ENCODE peak calls at places on chromosome 9, in five cellular contexts. O, G, F, Y and V are unnamed samples.

GRCh38 chr9:98709968-98710965 is 1.5 kb upstream of the GABBR2 start:
- DNase-seq in Y (no peak), F (no peak), O (no peak), G (peak; percentile 30), V (no peak)

GRCh38 chr9:108727580-108728056 is 128.2 kb downstream of the ACTL7B start:
- DNase-seq in O (peak; percentile 57), F (no peak), G (no peak), Y (no peak), V (no peak)

GRCh38 chr9:131943397-131943796 is 136.3 kb downstream of the MED27 start:
- DNase-seq in Y (no peak), F (no peak), G (no peak), O (no peak), V (no peak)

GRCh38 chr9:22446950-22447606 is 454 bp downstream of the DMRTA1 start:
- DNase-seq in G (no peak), O (no peak), Y (no peak), F (peak; percentile 60), V (peak; percentile 69)

GRCh38 chr9:125994066-125994943 is 247.1 kb downstream of the PBX3 start:
- DNase-seq in Y (no peak), F (peak; percentile 19), O (no peak), G (no peak), V (no peak)

GRCh38 chr9:85118990-85119755 is 449.6 kb downstream of the NTRK2 start:
- DNase-seq in G (no peak), F (no peak), O (no peak), Y (no peak), V (no peak)

GRCh38 chr9:91954841-91955471 is 4.9 kb upstream of the ROR2 start:
- DNase-seq in O (peak; percentile 33), G (peak; percentile 54), Y (no peak), F (peak; percentile 68), V (peak; percentile 68)

GRCh38 chr9:119556129-119556875 is 187.1 kb upstream of the BRINP1 start:
- DNase-seq in F (peak; percentile 81), G (peak; percentile 52), O (peak; percentile 27), Y (no peak), V (peak; percentile 76)

GRCh38 chr9:17578911-17579793 is at the start of gene SH3GL2:
- DNase-seq in Y (no peak), G (no peak), O (no peak), F (peak; percentile 70), V (peak; percentile 58)

GRCh38 chr9:136595245-136596218 is 49.7 kb upstream of the NOTCH1 start:
- DNase-seq in F (no peak), Y (no peak), O (no peak), G (no peak), V (no peak)

GRCh38 chr9:101246691-101247090 is 138.1 kb downstream of the BAAT start:
- DNase-seq in Y (no peak), G (no peak), O (no peak), F (no peak), V (no peak)

GRCh38 chr9:100473271-100474081 is 527 bp downstream of the TMEFF1 start:
- DNase-seq in F (peak; percentile 81), G (peak; percentile 52), O (no peak), Y (no peak), V (peak; percentile 55)

GRCh38 chr9:108784998-108785397 is 70.8 kb downstream of the ACTL7B start:
- DNase-seq in G (no peak), Y (no peak), F (no peak), O (no peak), V (no peak)

GRCh38 chr9:104319198-104319597 is 184.9 kb upstream of the OR13F1 start:
- DNase-seq in Y (no peak), O (no peak), F (no peak), G (no peak), V (no peak)

GRCh38 chr9:107932036-107932435 is 442.5 kb upstream of the KLF4 start:
- DNase-seq in G (no peak), O (no peak), F (no peak), Y (no peak), V (no peak)

GRCh38 chr9:105921057-105921721 is 226.8 kb downstream of the TMEM38B start:
- DNase-seq in Y (no peak), F (no peak), G (no peak), O (no peak), V (no peak)

GRCh38 chr9:84206801-84207200 is 133.8 kb downstream of the SLC28A3 start:
- DNase-seq in O (no peak), F (no peak), G (no peak), Y (no peak), V (no peak)

GRCh38 chr9:13023498-13023897 is 248.7 kb downstream of the LURAP1L start:
- DNase-seq in Y (no peak), F (no peak), G (no peak), O (peak; percentile 9), V (no peak)

GRCh38 chr9:110329676-110330235 is 7.9 kb downstream of the TXNDC8 start:
- DNase-seq in Y (no peak), O (no peak), F (no peak), G (no peak), V (no peak)

GRCh38 chr9:107711528-107711927 is 222.0 kb upstream of the KLF4 start:
- DNase-seq in O (no peak), G (no peak), F (peak; percentile 25), Y (no peak), V (no peak)

GRCh38 chr9:87152206-87152605 is 204.9 kb upstream of the GAS1 start:
- DNase-seq in Y (no peak), G (no peak), F (no peak), O (no peak), V (no peak)

GRCh38 chr9:38142201-38142600 is 73.2 kb upstream of the SHB start:
- DNase-seq in G (no peak), O (no peak), Y (no peak), F (no peak), V (no peak)

GRCh38 chr9:126698756-126699155 is 85.0 kb downstream of the LMX1B start:
- DNase-seq in F (peak; percentile 10), Y (no peak), O (no peak), G (no peak), V (no peak)

GRCh38 chr9:1458503-1458902 is 408.3 kb downstream of the DMRT2 start:
- DNase-seq in F (no peak), O (no peak), G (no peak), Y (no peak), V (no peak)

GRCh38 chr9:108347463-108348153 is 508.2 kb downstream of the ACTL7B start:
- DNase-seq in F (no peak), Y (no peak), O (no peak), G (no peak), V (no peak)

GRCh38 chr9:91515074-91515687 is 91.5 kb upstream of the NFIL3 start:
- DNase-seq in G (peak; percentile 20), F (no peak), O (no peak), Y (peak; percentile 30), V (peak; percentile 42)

GRCh38 chr9:104750185-104750762 is 2.8 kb downstream of the NIPSNAP3A start:
- DNase-seq in O (no peak), Y (no peak), F (no peak), G (no peak), V (no peak)

GRCh38 chr9:109590945-109591344 is 92.8 kb upstream of the PTPN3 start:
- DNase-seq in G (no peak), O (no peak), Y (no peak), F (no peak), V (no peak)

DNA sequence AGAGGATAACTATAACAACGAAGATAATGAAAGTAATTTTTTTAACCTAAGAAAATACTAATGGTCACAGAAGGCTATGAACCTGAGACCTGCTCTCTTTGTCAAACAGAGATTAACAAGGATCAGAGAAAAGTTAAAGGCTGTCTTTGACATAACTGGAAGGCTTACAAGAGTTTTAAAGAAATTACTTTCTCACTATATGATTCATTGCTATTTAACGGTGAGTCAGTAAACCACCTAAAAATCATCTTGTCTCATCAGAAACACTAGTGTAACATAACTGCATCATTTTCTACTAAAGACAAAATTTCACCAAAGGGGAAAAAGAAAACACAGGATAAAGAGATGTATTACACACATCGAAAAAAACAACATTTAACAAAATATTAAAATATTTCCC is 19.3 kb downstream of the MLANA start:
- DNase-seq in G (no peak), O (no peak), F (no peak), Y (no peak), V (no peak)
- TF ChIP-seq FOXM1 in G (no peak), O (no peak), F (no peak), Y (no peak), V (no peak)

DNA sequence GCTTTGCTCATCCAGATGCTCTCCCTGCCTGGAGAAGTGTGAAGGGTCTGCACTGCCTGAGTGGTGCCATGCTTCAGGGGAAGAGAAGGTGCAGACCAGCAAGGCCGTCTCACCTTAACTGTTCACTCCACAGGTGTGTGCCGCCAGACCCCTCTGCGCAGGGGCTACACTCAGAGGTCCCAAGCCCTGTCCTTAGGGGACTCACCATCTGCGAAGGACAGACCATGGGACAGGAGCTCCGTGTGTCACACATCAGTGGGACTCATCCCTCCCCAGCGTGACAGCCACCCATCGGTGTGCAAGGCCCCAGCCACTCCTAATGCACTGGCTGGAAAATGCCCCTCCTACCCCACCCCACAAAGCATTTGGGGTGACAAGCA is 142.9 kb downstream of the OLFM1 start:
- DNase-seq in Y (no peak), F (no peak), G (no peak), O (no peak), V (no peak)
- TF ChIP-seq FOXM1 in Y (no peak), F (no peak), G (no peak), O (no peak), V (no peak)

DNA sequence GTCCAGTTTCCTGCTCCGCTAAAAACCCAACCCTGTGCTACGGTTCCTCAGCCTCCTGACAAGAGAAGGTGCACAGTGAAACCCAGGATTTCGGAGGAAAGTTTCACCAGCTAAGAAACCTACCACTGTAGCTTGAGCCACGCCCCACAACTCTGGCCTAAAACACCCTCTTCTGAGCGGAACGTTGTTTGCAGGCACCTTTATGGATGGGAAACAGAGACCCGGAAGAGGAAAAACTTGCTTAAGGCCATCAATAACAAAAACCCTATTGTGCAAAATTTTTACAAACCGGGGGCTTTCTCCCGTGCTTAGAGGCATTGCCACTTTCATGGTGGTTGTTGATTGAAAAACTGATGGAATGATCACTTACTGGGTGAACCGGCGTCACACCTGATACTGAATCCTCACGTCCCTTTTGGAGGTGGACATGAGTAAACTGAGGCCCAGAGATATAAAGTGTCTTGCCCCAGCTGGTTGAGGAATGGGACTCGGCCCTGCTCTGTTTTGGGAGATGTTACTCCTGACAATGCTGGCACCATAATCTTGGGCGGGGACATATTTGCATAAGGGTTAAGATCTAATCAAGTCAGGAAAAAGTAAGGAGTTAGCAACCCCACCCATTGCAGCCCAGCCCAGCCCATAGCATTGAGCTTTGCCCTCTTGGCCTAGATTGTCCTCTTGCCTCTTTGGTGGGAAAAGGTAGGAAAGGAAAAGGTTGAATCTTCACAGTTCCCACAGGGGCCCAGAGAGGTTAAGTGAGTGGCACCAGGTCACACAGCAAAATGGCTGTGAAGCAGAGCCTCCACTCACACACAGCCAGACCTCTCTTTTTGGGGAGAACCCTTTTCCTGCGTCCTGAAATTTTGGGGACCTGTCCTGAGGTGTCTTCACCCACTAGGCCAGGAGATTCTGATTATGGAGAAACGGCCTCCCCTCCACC is 23.2 kb upstream of the PTGS1 start:
- DNase-seq in O (peak; percentile 36), F (no peak), Y (no peak), G (no peak), V (no peak)
- TF ChIP-seq FOXM1 in O (no peak), F (no peak), Y (no peak), G (no peak), V (no peak)

GRCh38 chr9:33159058-33159759 is 7.9 kb downstream of the B4GALT1 start:
- DNase-seq in F (no peak), O (no peak), Y (no peak), G (no peak), V (no peak)
- TF ChIP-seq FOXM1 in F (no peak), O (no peak), Y (no peak), G (no peak), V (no peak)